ENCODE peak calls at places on chromosomes 1 and 21, in nine cellular contexts. W is B cell; V is T-helper 2 cell treated with Interferon-gamma antibody and Interleukin-4, amounts not matched to agents 5 μg/mL and 100 μg/mL, for 36 hours; E is HFF-Myc; X is stimulated activated CD8-positive, alpha-beta memory T cell treated with anti-CD3 and anti-CD28 coated beads, Interleukin-4, amount 100 ng/mL, for 4 hours; A is fibroblast of lung; Q is tibial nerve; N is NCI-H1694 treated with DMSO at 0.1 percent for 48 hours; Y is cardiac fibroblast. D is an unnamed sample.

GRCh38 chr1:7885513-7886298 is 32.8 kb upstream of the UTS2 start:
- DNase-seq in Q (no peak), Y (no peak), E (no peak), N (no peak), W (no peak), X (no peak), A (no peak), V (no peak), D (peak)

GRCh38 chr1:231335663-231336602 is 1.7 kb downstream of the EXOC8 start:
- DNase-seq in Q (no peak), A (no peak), N (no peak), Y (no peak), X (no peak), E (no peak), V (no peak), W (no peak), D (no peak)

GRCh38 chr1:244545511-244545910 is 84.4 kb downstream of the CATSPERE start:
- DNase-seq in V (no peak), Y (peak), X (no peak), Q (no peak), A (peak), N (no peak), W (no peak), E (no peak), D (no peak)

GRCh38 chr1:192539450-192540132 is 36.0 kb upstream of the RGS1 start:
- DNase-seq in X (no peak), W (no peak), A (peak), Y (peak), E (peak), V (no peak), N (no peak), Q (no peak), D (no peak)

GRCh38 chr1:106278706-106279105 is 777.8 kb upstream of the PRMT6 start:
- DNase-seq in V (no peak), X (no peak), E (no peak), Q (no peak), N (no peak), A (no peak), Y (no peak), W (no peak), D (no peak)

GRCh38 chr1:113928129-113928949 is 785 bp upstream of the HIPK1 start:
- DNase-seq in N (no peak), W (no peak), E (no peak), Q (no peak), X (no peak), V (no peak), Y (peak), A (no peak), D (no peak)

GRCh38 chr1:67580671-67581403 is 104.2 kb upstream of the GADD45A start:
- DNase-seq in X (no peak), V (no peak), N (no peak), W (no peak), Q (no peak), Y (no peak), A (no peak), E (no peak), D (no peak)

GRCh38 chr1:119488216-119488615 is 18.8 kb upstream of the HSD3B1 start:
- DNase-seq in Y (no peak), W (no peak), A (no peak), N (no peak), E (no peak), Q (no peak), V (no peak), X (no peak), D (no peak)

GRCh38 chr21:38476385-38476784 is 21.9 kb downstream of the ERG start:
- DNase-seq in N (no peak), V (no peak), W (no peak), Y (no peak), X (no peak), Q (no peak), E (no peak), A (no peak), D (no peak)

GRCh38 chr1:43382027-43382771 is 7.4 kb downstream of the MED8 start:
- DNase-seq in N (no peak), W (no peak), X (no peak), E (no peak), A (peak), Y (no peak), Q (no peak), V (no peak), D (no peak)

GRCh38 chr1:206685749-206686485 is 1.2 kb downstream of the MAPKAPK2 start:
- DNase-seq in Y (peak), Q (no peak), V (peak), E (no peak), X (no peak), A (peak), W (peak), N (peak), D (peak)

GRCh38 chr1:240188139-240188538 is 96.5 kb downstream of the FMN2 start:
- DNase-seq in E (no peak), W (no peak), N (no peak), A (no peak), V (no peak), X (no peak), Q (no peak), Y (no peak), D (no peak)

GRCh38 chr1:63665824-63666223 is 72.6 kb downstream of the PGM1 start:
- DNase-seq in X (no peak), W (no peak), A (no peak), Y (no peak), E (no peak), Q (no peak), N (no peak), V (no peak), D (no peak)

GRCh38 chr21:46182548-46183336 is 1.5 kb downstream of the SPATC1L start:
- DNase-seq in Y (no peak), W (no peak), N (no peak), X (no peak), V (no peak), Q (no peak), A (no peak), E (no peak), D (no peak)

GRCh38 chr1:44543816-44544185 is 130.5 kb downstream of the TMEM53 start:
- DNase-seq in V (no peak), X (no peak), A (no peak), E (no peak), Q (no peak), N (no peak), W (no peak), Y (no peak), D (no peak)

GRCh38 chr1:6446665-6447015 is 19.3 kb downstream of the TNFRSF25 start:
- DNase-seq in X (no peak), Y (no peak), N (no peak), W (no peak), Q (no peak), V (no peak), A (no peak), E (no peak), D (no peak)

GRCh38 chr1:31127266-31127665 is 61.7 kb upstream of the PUM1 start:
- DNase-seq in V (no peak), A (peak), Y (peak), Q (no peak), W (no peak), N (no peak), X (no peak), E (no peak), D (no peak)

GRCh38 chr1:6180215-6180577 is at the start of gene CHD5:
- DNase-seq in Q (no peak), V (no peak), W (no peak), N (no peak), E (no peak), Y (no peak), A (no peak), X (no peak), D (no peak)

GRCh38 chr1:181416268-181416855 is 67.0 kb upstream of the CACNA1E start:
- DNase-seq in V (peak), W (no peak), E (no peak), Q (no peak), X (no peak), Y (no peak), A (no peak), N (no peak), D (no peak)

GRCh38 chr21:41068411-41069304 is 99.3 kb upstream of the BACE2 start:
- DNase-seq in W (peak), Y (peak), E (peak), X (peak), A (peak), Q (peak), N (peak), V (peak), D (peak)

GRCh38 chr1:2840036-2840809 is 38.7 kb upstream of the TTC34 start:
- DNase-seq in E (no peak), W (no peak), N (no peak), X (peak), Y (no peak), V (no peak), A (no peak), Q (no peak), D (peak)

GRCh38 chr21:36966066-36966845 is at the start of gene HLCS:
- DNase-seq in V (peak), Y (peak), N (peak), E (no peak), A (peak), W (peak), Q (peak), X (peak), D (peak)

GRCh38 chr1:37159102-37159501 is 124.8 kb upstream of the GRIK3 start:
- DNase-seq in V (no peak), Y (no peak), A (no peak), N (no peak), Q (no peak), X (no peak), E (no peak), W (no peak), D (no peak)

GRCh38 chr1:207844374-207844773 is 66.6 kb downstream of the CD34 start:
- DNase-seq in Q (no peak), X (no peak), W (no peak), E (no peak), V (no peak), Y (peak), A (peak), N (no peak), D (no peak)

GRCh38 chr1:62045579-62045978 is 149.1 kb upstream of the L1TD1 start:
- DNase-seq in V (no peak), A (no peak), X (no peak), Q (no peak), E (peak), N (no peak), Y (no peak), W (no peak), D (no peak)

GRCh38 chr1:182984621-182985020 is 31.7 kb upstream of the SHCBP1L start:
- DNase-seq in Y (no peak), A (no peak), V (no peak), N (no peak), E (no peak), Q (no peak), X (no peak), W (no peak), D (no peak)

GRCh38 chr1:204990059-204990664 is 52.9 kb upstream of the CNTN2 start:
- DNase-seq in Q (no peak), X (no peak), N (no peak), Y (no peak), E (no peak), V (no peak), W (no peak), A (no peak), D (no peak)

GRCh38 chr1:7561331-7561921 is 209.7 kb upstream of the VAMP3 start:
- DNase-seq in Q (no peak), N (no peak), E (no peak), A (no peak), Y (no peak), X (no peak), W (no peak), V (no peak), D (no peak)

GRCh38 chr1:40312238-40313205 is 4.6 kb downstream of the COL9A2 start:
- DNase-seq in N (no peak), V (peak), A (no peak), Q (no peak), X (no peak), W (peak), Y (peak), E (no peak), D (peak)

GRCh38 chr21:46181953-46182547 is 2.2 kb downstream of the SPATC1L start:
- DNase-seq in W (no peak), V (no peak), E (no peak), Q (no peak), A (no peak), X (no peak), N (no peak), Y (no peak), D (no peak)

GRCh38 chr1:206967096-206967851 is 3.0 kb downstream of the FCAMR start:
- DNase-seq in A (peak), E (no peak), Q (no peak), Y (peak), X (no peak), N (no peak), W (no peak), V (no peak), D (no peak)

GRCh38 chr1:244665771-244666217 is 12.9 kb downstream of the DESI2 start:
- DNase-seq in V (no peak), Y (peak), Q (no peak), N (no peak), A (peak), E (no peak), X (no peak), W (peak), D (no peak)

GRCh38 chr1:53416264-53416663 is 42.9 kb upstream of the DMRTB1 start:
- DNase-seq in Q (no peak), E (no peak), N (peak), X (no peak), A (no peak), W (no peak), Y (no peak), V (no peak), D (no peak)

GRCh38 chr21:42468511-42469131 is 27.4 kb downstream of the RSPH1 start:
- DNase-seq in E (no peak), X (no peak), Y (no peak), A (no peak), W (no peak), Q (no peak), V (no peak), N (no peak), D (no peak)

GRCh38 chr1:80799457-80799856 is 1001.3 kb upstream of the ADGRL2 start:
- DNase-seq in A (no peak), N (no peak), E (no peak), W (no peak), X (no peak), Q (no peak), Y (no peak), V (no peak), D (no peak)

GRCh38 chr1:24189528-24189927 is 2.4 kb upstream of the IFNLR1 start:
- DNase-seq in Y (no peak), A (no peak), X (no peak), N (no peak), Q (no peak), V (no peak), W (peak), E (no peak), D (peak)

GRCh38 chr1:47434051-47434842 is 3.6 kb upstream of the FOXD2 start:
- DNase-seq in X (no peak), W (no peak), Y (peak), N (no peak), Q (peak), E (no peak), V (no peak), A (peak), D (no peak)

GRCh38 chr1:42852608-42852980 is 6.2 kb downstream of the ZNF691 start:
- DNase-seq in E (no peak), V (no peak), W (no peak), Y (no peak), N (no peak), X (no peak), A (no peak), Q (no peak), D (no peak)

GRCh38 chr1:208278638-208279037 is 34.5 kb upstream of the PLXNA2 start:
- DNase-seq in V (no peak), Q (no peak), W (no peak), E (no peak), Y (no peak), A (no peak), X (no peak), N (no peak), D (no peak)